ENCODE peak calls at places on chromosomes 6 and 20, in five cellular contexts. One of them, this sample, is unnamed.

GRCh38 chr6:64872633-64873032 is 834.4 kb downstream of the EYS start:
- DNase-seq in substantia nigra: no peak
- DNase-seq in occipital lobe: no peak
- DNase-seq in EL: no peak
- DNase-seq in ELR: no peak
- DNase-seq in this sample: no peak

GRCh38 chr20:64188682-64189529 is 24.7 kb downstream of the MYT1 start:
- DNase-seq in substantia nigra: no peak
- DNase-seq in occipital lobe: no peak
- DNase-seq in EL: no peak
- DNase-seq in ELR: peak; percentile 64
- DNase-seq in this sample: peak; percentile 24

GRCh38 chr20:49559411-49560081 is 8.4 kb downstream of the PTGIS start:
- DNase-seq in substantia nigra: no peak
- DNase-seq in occipital lobe: no peak
- DNase-seq in EL: peak; percentile 33
- DNase-seq in ELR: no peak
- DNase-seq in this sample: no peak

GRCh38 chr6:1991332-1991878 is 254.0 kb downstream of the GMDS start:
- DNase-seq in substantia nigra: no peak
- DNase-seq in occipital lobe: no peak
- DNase-seq in EL: no peak
- DNase-seq in ELR: no peak
- DNase-seq in this sample: no peak

GRCh38 chr20:33401042-33401921 is at the start of gene CDK5RAP1:
- DNase-seq in substantia nigra: peak; percentile 52
- DNase-seq in occipital lobe: peak; percentile 68
- DNase-seq in EL: peak; percentile 91
- DNase-seq in ELR: peak; percentile 97
- DNase-seq in this sample: peak; percentile 85

GRCh38 chr20:37760322-37760721 is 66.5 kb downstream of the CTNNBL1 start:
- DNase-seq in substantia nigra: no peak
- DNase-seq in occipital lobe: no peak
- DNase-seq in EL: no peak
- DNase-seq in ELR: no peak
- DNase-seq in this sample: no peak

GRCh38 chr20:40532103-40532502 is 156.9 kb downstream of the MAFB start:
- DNase-seq in substantia nigra: no peak
- DNase-seq in occipital lobe: no peak
- DNase-seq in EL: no peak
- DNase-seq in ELR: peak; percentile 52
- DNase-seq in this sample: no peak

GRCh38 chr6:118501816-118502568 is 46.1 kb upstream of the PLN start:
- DNase-seq in substantia nigra: no peak
- DNase-seq in occipital lobe: no peak
- DNase-seq in EL: no peak
- DNase-seq in ELR: no peak
- DNase-seq in this sample: peak; percentile 10

GRCh38 chr6:52416629-52417151 is 3.5 kb upstream of the EFHC1 start:
- DNase-seq in substantia nigra: no peak
- DNase-seq in occipital lobe: no peak
- DNase-seq in EL: peak; percentile 70
- DNase-seq in ELR: peak; percentile 75
- DNase-seq in this sample: peak; percentile 92